ENCODE peak calls at places on chromosomes 6 and 20, in ten cellular contexts. L is MM.1S; O is colonic mucosa; S is foreskin fibroblast; D is K562; W is stomach; Q is HFF-Myc; U is endothelial cell; C is glomerular endothelial cell; A is stimulated activated CD8-positive, alpha-beta memory T cell treated with anti-CD3 and anti-CD28 coated beads, Interleukin-15, amount 100 ng/mL, for 48 hours. M is an unnamed sample.
A peak's percentile ranks its signal among the peaks of the same experiment; 100 is the strongest.

GRCh38 chr6:11379805-11380204 is 147.3 kb upstream of the NEDD9 start:
- DNase-seq in L (no peak), S (no peak), D (no peak), U (no peak), O (no peak), A (no peak), C (no peak), W (no peak), Q (no peak), M (no peak)

GRCh38 chr20:57480444-57481152 is 44.3 kb downstream of the CTCFL start:
- DNase-seq in D (no peak), W (no peak), U (no peak), A (no peak), Q (no peak), S (no peak), C (no peak), L (peak; percentile 92), O (no peak), M (no peak)

GRCh38 chr6:62669831-62670230 is 383.8 kb upstream of the KHDRBS2 start:
- DNase-seq in O (no peak), W (no peak), S (no peak), Q (no peak), U (no peak), D (no peak), A (no peak), L (no peak), C (no peak), M (no peak)

GRCh38 chr6:38843798-38844197 is 128.7 kb downstream of the DNAH8 start:
- DNase-seq in L (no peak), U (no peak), C (no peak), D (no peak), W (no peak), S (no peak), O (no peak), A (no peak), Q (no peak), M (no peak)

GRCh38 chr6:168905451-168906090 is 348.1 kb downstream of the THBS2 start:
- DNase-seq in C (no peak), L (no peak), O (no peak), S (no peak), Q (no peak), A (no peak), W (peak; percentile 39), D (no peak), U (no peak), M (no peak)

GRCh38 chr20:53813728-53814459 is 220.3 kb upstream of the ZNF217 start:
- DNase-seq in S (no peak), L (no peak), U (no peak), W (no peak), O (no peak), C (no peak), Q (no peak), D (no peak), A (no peak), M (no peak)

GRCh38 chr20:31721408-31722332 is 998 bp downstream of the BCL2L1 start:
- DNase-seq in U (no peak), C (no peak), Q (no peak), A (no peak), O (peak; percentile 56), L (no peak), S (no peak), D (no peak), W (peak; percentile 43), M (peak; percentile 54)

GRCh38 chr20:19626896-19627295 is 131.2 kb upstream of the RIN2 start:
- DNase-seq in L (no peak), Q (no peak), S (no peak), W (no peak), C (no peak), O (no peak), A (no peak), D (no peak), U (no peak), M (no peak)

GRCh38 chr6:132456700-132457143 is 55.4 kb upstream of the MOXD1 start:
- DNase-seq in W (peak; percentile 25), C (no peak), A (no peak), S (peak; percentile 37), L (peak; percentile 73), U (no peak), D (no peak), O (peak; percentile 18), Q (no peak), M (no peak)

GRCh38 chr6:81331526-81331925 is 421.0 kb downstream of the TENT5A start:
- DNase-seq in O (no peak), Q (no peak), S (peak; percentile 54), A (no peak), U (no peak), C (no peak), L (no peak), W (no peak), D (no peak), M (no peak)

GRCh38 chr6:166624275-166624674 is 2.8 kb downstream of the RPS6KA2 start:
- DNase-seq in D (no peak), Q (no peak), A (no peak), S (peak; percentile 91), O (no peak), W (no peak), C (no peak), L (no peak), U (no peak), M (no peak)

GRCh38 chr6:8059129-8059528 is 5.1 kb downstream of the BLOC1S5 start:
- DNase-seq in A (no peak), W (no peak), L (peak; percentile 38), D (no peak), Q (no peak), O (no peak), U (no peak), S (no peak), C (no peak), M (no peak)

GRCh38 chr6:20816126-20816525 is 281.9 kb downstream of the CDKAL1 start:
- DNase-seq in U (no peak), D (no peak), A (no peak), C (no peak), O (no peak), L (no peak), S (no peak), W (no peak), Q (no peak), M (no peak)

GRCh38 chr6:162715601-162716000 is 12.0 kb downstream of the PRKN start:
- DNase-seq in W (no peak), D (no peak), Q (no peak), A (no peak), O (no peak), C (no peak), L (no peak), S (no peak), U (no peak), M (no peak)